ENCODE peak calls at places on chromosomes 2 and 18, in eight cellular contexts. I is transverse colon, S is body of pancreas, H is fibroblast of lung, J is heart right ventricle, R is dorsolateral prefrontal cortex, K is left ventricle myocardium inferior, U is lower lobe of right lung. F is an unnamed sample.
A peak's percentile ranks its signal among the peaks of the same experiment; 100 is the strongest.

GRCh38 chr18:21853020-21853419 is 112.4 kb downstream of the MIB1 start:
- DNase-seq in I (no peak), S (no peak), H (peak; percentile 16), J (no peak), R (no peak), K (no peak), U (no peak), F (no peak)

GRCh38 chr2:118123561-118124232 is 35.4 kb downstream of the INSIG2 start:
- DNase-seq in I (no peak), S (peak; percentile 19), H (peak; percentile 90), J (no peak), R (no peak), K (no peak), U (no peak), F (peak; percentile 50)

GRCh38 chr2:7726989-7727388 is 809.8 kb downstream of the RNF144A start:
- DNase-seq in I (no peak), S (no peak), H (no peak), J (no peak), R (no peak), K (no peak), U (no peak), F (no peak)

GRCh38 chr2:181380581-181380980 is 76.6 kb upstream of the ITGA4 start:
- DNase-seq in I (no peak), S (no peak), H (no peak), J (no peak), R (no peak), K (peak; percentile 13), U (no peak), F (no peak)

GRCh38 chr2:75540994-75541393 is 19.7 kb downstream of the EVA1A start:
- DNase-seq in I (no peak), S (no peak), H (no peak), J (no peak), R (no peak), K (no peak), U (no peak), F (no peak)

GRCh38 chr18:57333941-57334340 is 18.4 kb upstream of the ST8SIA3 start:
- DNase-seq in I (no peak), S (no peak), H (no peak), J (no peak), R (no peak), K (no peak), U (no peak), F (no peak)

GRCh38 chr18:79916128-79916494 is 35.3 kb downstream of the SLC66A2 start:
- DNase-seq in I (no peak), S (peak; percentile 1), H (no peak), J (no peak), R (no peak), K (no peak), U (no peak), F (no peak)

GRCh38 chr2:141641462-141641861 is 489.4 kb downstream of the LRP1B start:
- DNase-seq in I (no peak), S (no peak), H (peak; percentile 26), J (no peak), R (no peak), K (no peak), U (no peak), F (no peak)

GRCh38 chr2:196167666-196168065 is 3.7 kb downstream of the STK17B start:
- DNase-seq in I (no peak), S (no peak), H (peak; percentile 23), J (no peak), R (no peak), K (no peak), U (no peak), F (no peak)

GRCh38 chr18:49031511-49032188 is 80.9 kb upstream of the SMAD7 start:
- DNase-seq in I (no peak), S (no peak), H (no peak), J (no peak), R (peak; percentile 30), K (no peak), U (no peak), F (no peak)

GRCh38 chr2:60883896-60884295 is 2.5 kb downstream of the REL start:
- DNase-seq in I (no peak), S (no peak), H (no peak), J (no peak), R (no peak), K (no peak), U (no peak), F (no peak)

GRCh38 chr2:58886009-58886408 is 644.9 kb upstream of the FANCL start:
- DNase-seq in I (no peak), S (no peak), H (no peak), J (no peak), R (no peak), K (no peak), U (no peak), F (no peak)

GRCh38 chr2:203840816-203841215 is 26.8 kb upstream of the CTLA4 start:
- DNase-seq in I (no peak), S (no peak), H (no peak), J (no peak), R (no peak), K (no peak), U (no peak), F (no peak)

GRCh38 chr2:134275058-134275862 is 21.4 kb downstream of the MGAT5 start:
- DNase-seq in I (no peak), S (no peak), H (no peak), J (no peak), R (no peak), K (no peak), U (no peak), F (no peak)

GRCh38 chr18:74775239-74775638 is 177.6 kb downstream of the ZNF407 start:
- DNase-seq in I (no peak), S (no peak), H (peak; percentile 86), J (no peak), R (no peak), K (no peak), U (no peak), F (no peak)

GRCh38 chr2:64707276-64707675 is 53.6 kb upstream of the SERTAD2 start:
- DNase-seq in I (no peak), S (no peak), H (no peak), J (no peak), R (no peak), K (no peak), U (no peak), F (no peak)

GRCh38 chr2:227942021-227942420 is 70.6 kb downstream of the DAW1 start:
- DNase-seq in I (no peak), S (no peak), H (no peak), J (no peak), R (no peak), K (no peak), U (no peak), F (no peak)

GRCh38 chr18:39057423-39058057 is 1491.9 kb upstream of the CELF4 start:
- DNase-seq in I (no peak), S (no peak), H (peak; percentile 49), J (no peak), R (no peak), K (no peak), U (no peak), F (no peak)

GRCh38 chr18:49368876-49369440 is 91.5 kb downstream of the DYM start:
- DNase-seq in I (no peak), S (peak; percentile 83), H (peak; percentile 14), J (no peak), R (no peak), K (no peak), U (no peak), F (no peak)

GRCh38 chr18:70425236-70425635 is 136.4 kb downstream of the SOCS6 start:
- DNase-seq in I (no peak), S (no peak), H (no peak), J (no peak), R (no peak), K (no peak), U (no peak), F (no peak)

GRCh38 chr18:57806891-57807280 is 3.8 kb upstream of the ATP8B1 start:
- DNase-seq in I (no peak), S (no peak), H (peak; percentile 88), J (peak; percentile 44), R (no peak), K (no peak), U (no peak), F (no peak)

DNA sequence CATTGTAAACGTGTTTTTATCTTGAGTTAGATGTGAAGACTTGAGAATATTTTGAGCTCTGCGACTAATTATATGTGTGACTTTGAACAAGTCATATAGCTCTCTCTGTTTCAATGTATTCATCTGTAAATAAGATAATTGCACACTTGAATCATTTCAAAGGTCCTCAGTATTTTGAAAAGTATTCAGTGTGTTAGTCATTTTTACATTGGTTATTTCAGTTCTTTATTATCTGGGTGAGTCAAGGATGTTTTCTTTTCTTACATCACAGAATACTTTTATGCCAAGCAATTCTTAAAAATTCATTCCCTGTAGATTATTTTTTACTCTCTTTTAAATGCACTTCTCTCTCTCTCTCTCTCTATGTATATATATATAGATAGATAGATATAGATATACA is 1098.0 kb upstream of the ZEB2 start:
- DNase-seq in I (no peak), S (no peak), H (peak; percentile 71), J (no peak), R (no peak), K (no peak), U (no peak), F (no peak)
- H3K27ac ChIP-seq in I (no peak overlapping the region), S (no peak overlapping the region), H (no peak overlapping the region), J (no peak overlapping the region), R (no peak overlapping the region), K (no peak overlapping the region), U (no peak overlapping the region), F (no peak overlapping the region)

GRCh38 chr2:120992791-120993555 is 257.3 kb downstream of the GLI2 start:
- DNase-seq in I (no peak), S (no peak), H (no peak), J (no peak), R (no peak), K (no peak), U (no peak), F (peak; percentile 6)
- H3K4me3 ChIP-seq in I (no peak overlapping the region), S (no peak overlapping the region), H (no peak overlapping the region), J (no peak overlapping the region), R (no peak overlapping the region), K (no peak overlapping the region), U (no peak overlapping the region), F (no peak overlapping the region)

DNA sequence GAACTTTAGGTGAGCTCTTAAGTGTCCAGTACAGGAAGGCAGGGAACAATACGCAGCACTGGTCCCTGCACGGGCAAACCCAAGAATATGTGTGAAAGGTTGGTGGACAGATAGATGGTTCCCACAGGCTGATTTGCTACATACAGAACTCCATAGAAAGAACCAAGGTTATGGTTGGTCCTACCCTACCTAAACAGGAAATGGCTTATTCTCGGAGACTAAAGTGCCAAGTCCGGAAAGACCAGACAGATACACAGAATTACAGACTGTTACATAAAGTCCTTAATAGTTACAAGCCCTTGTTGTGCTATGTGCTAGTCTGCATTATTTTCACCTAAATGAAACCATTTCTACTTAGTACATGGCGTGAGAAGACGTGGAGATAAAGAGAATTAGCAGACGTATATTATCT is 1.2 kb downstream of the REV1 start:
- DNase-seq in I (peak; percentile 33), S (no peak), H (peak; percentile 42), J (no peak), R (no peak), K (no peak), U (no peak), F (no peak)
- H3K27ac ChIP-seq in I (peak overlapping the region; percentile 99), S (peak overlapping the region; percentile 96), H (peak overlapping the region; percentile 88), J (peak overlapping the region; percentile 97), R (peak overlapping the region; percentile 99), K (peak overlapping the region; percentile 99), U (peak overlapping the region; percentile 95), F (peak overlapping the region; percentile 91)

GRCh38 chr2:231399853-231400667 is 4.5 kb downstream of the B3GNT7 start:
- DNase-seq in I (no peak), S (peak; percentile 78), H (no peak), J (peak; percentile 53), R (peak; percentile 50), K (peak; percentile 58), U (no peak), F (peak; percentile 64)
- H3K4me3 ChIP-seq in I (no peak overlapping the region), S (no peak overlapping the region), H (no peak overlapping the region), J (no peak overlapping the region), R (no peak overlapping the region), K (peak overlapping the region; percentile 23), U (peak overlapping the region; percentile 32), F (no peak overlapping the region)